ENCODE peak calls at places on chromosomes 6 and 20, in four cellular contexts. One of them, this sample, is unnamed.

GRCh38 chr20:56588996-56589395 is 40.1 kb upstream of the TFAP2C start:
- DNase-seq in WTC11: no peak
- DNase-seq in HepG2: no peak
- DNase-seq in K562: no peak
- DNase-seq in this sample: no peak

GRCh38 chr20:38190936-38191371 is 25.9 kb upstream of the TGM2 start:
- DNase-seq in HepG2: no peak
- DNase-seq in K562: no peak
- DNase-seq in WTC11: no peak
- DNase-seq in this sample: no peak

GRCh38 chr6:168088161-168089106 is 9.4 kb upstream of the FRMD1 start:
- DNase-seq in K562: no peak
- DNase-seq in WTC11: peak
- DNase-seq in HepG2: peak
- DNase-seq in this sample: no peak

GRCh38 chr6:7512320-7512719 is 29.2 kb upstream of the DSP start:
- DNase-seq in WTC11: no peak
- DNase-seq in HepG2: no peak
- DNase-seq in K562: no peak
- DNase-seq in this sample: no peak

GRCh38 chr6:25431642-25432307 is 152.6 kb downstream of the CARMIL1 start:
- DNase-seq in K562: no peak
- DNase-seq in WTC11: no peak
- DNase-seq in HepG2: no peak
- DNase-seq in this sample: no peak

GRCh38 chr20:33766686-33767085 is 34.9 kb downstream of the ZNF341 start:
- DNase-seq in HepG2: no peak
- DNase-seq in K562: no peak
- DNase-seq in WTC11: no peak
- DNase-seq in this sample: no peak

GRCh38 chr20:48215536-48215935 is 430.3 kb upstream of the SULF2 start:
- DNase-seq in HepG2: no peak
- DNase-seq in WTC11: peak
- DNase-seq in K562: no peak
- DNase-seq in this sample: no peak

GRCh38 chr6:90739339-90739738 is 152.5 kb upstream of the MAP3K7 start:
- DNase-seq in WTC11: peak
- DNase-seq in HepG2: no peak
- DNase-seq in K562: no peak
- DNase-seq in this sample: no peak

GRCh38 chr20:3889489-3890409 is 562 bp downstream of the PANK2 start:
- DNase-seq in HepG2: peak
- DNase-seq in WTC11: peak
- DNase-seq in K562: peak
- DNase-seq in this sample: no peak

GRCh38 chr6:28474441-28475219 is 31.3 kb upstream of the ZSCAN23 start:
- DNase-seq in K562: peak
- DNase-seq in HepG2: peak
- DNase-seq in WTC11: no peak
- DNase-seq in this sample: peak

GRCh38 chr6:35370799-35371493 is 28.6 kb downstream of the PPARD start:
- DNase-seq in HepG2: no peak
- DNase-seq in WTC11: no peak
- DNase-seq in K562: no peak
- DNase-seq in this sample: no peak

DNA sequence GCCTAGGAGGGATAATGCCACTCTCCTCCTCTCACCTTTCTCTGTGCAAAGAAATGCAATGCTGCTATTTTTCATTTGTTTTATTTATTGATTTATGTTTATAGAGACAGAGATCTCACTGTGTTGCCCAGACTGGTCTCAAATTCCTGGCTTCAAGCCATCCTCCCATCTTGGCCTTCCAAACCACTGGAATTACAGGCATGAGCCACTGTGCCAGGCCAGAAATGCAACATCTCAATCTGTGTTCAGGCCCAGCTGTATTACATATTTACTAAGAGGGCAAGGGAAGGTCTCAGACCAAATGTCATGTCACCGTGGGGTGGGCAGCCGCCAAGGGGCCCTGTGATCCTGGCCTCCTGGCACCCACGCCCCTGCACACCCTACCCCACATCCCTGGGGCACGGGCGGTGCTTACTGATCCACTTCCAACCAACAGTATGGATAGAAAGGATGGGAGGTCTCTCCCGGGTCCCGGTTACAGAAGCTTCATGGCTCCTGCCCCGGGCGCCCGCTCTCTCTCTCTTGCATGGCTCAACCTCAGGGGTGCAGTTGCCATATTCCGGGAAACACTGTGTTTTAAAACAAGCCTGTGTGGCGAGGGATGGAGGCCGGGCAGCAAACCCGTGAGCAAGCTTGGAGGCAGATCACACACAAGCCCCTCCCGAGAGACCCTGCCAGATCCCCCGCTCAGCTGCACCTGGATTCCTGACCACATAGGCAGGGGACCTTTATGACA is 111.8 kb downstream of the AGPAT4 start:
- DNase-seq in HepG2: no peak
- DNase-seq in K562: no peak
- DNase-seq in WTC11: no peak
- DNase-seq in this sample: no peak
- TF ChIP-seq NR2C2 in HepG2: no peak
- TF ChIP-seq NR2C2 in K562: no peak
- TF ChIP-seq NR2C2 in WTC11: no peak
- TF ChIP-seq NR2C2 in this sample: no peak

GRCh38 chr20:44012466-44013226 is 98.0 kb downstream of the TOX2 start:
- DNase-seq in WTC11: no peak
- DNase-seq in K562: no peak
- DNase-seq in HepG2: no peak
- DNase-seq in this sample: no peak

GRCh38 chr20:44008806-44009678 is 94.4 kb downstream of the TOX2 start:
- DNase-seq in WTC11: no peak
- DNase-seq in HepG2: no peak
- DNase-seq in K562: no peak
- DNase-seq in this sample: no peak

GRCh38 chr20:44009679-44009992 is 95.0 kb downstream of the TOX2 start:
- DNase-seq in HepG2: no peak
- DNase-seq in K562: no peak
- DNase-seq in WTC11: no peak
- DNase-seq in this sample: no peak

GRCh38 chr20:44011251-44011940 is 96.7 kb downstream of the TOX2 start:
- DNase-seq in HepG2: no peak
- DNase-seq in K562: no peak
- DNase-seq in WTC11: no peak
- DNase-seq in this sample: no peak

GRCh38 chr20:44010162-44010704 is 95.6 kb downstream of the TOX2 start:
- DNase-seq in HepG2: no peak
- DNase-seq in K562: peak
- DNase-seq in WTC11: no peak
- DNase-seq in this sample: no peak
- TF ChIP-seq NR2C2 in HepG2: no peak
- TF ChIP-seq NR2C2 in K562: no peak
- TF ChIP-seq NR2C2 in WTC11: no peak
- TF ChIP-seq NR2C2 in this sample: no peak

DNA sequence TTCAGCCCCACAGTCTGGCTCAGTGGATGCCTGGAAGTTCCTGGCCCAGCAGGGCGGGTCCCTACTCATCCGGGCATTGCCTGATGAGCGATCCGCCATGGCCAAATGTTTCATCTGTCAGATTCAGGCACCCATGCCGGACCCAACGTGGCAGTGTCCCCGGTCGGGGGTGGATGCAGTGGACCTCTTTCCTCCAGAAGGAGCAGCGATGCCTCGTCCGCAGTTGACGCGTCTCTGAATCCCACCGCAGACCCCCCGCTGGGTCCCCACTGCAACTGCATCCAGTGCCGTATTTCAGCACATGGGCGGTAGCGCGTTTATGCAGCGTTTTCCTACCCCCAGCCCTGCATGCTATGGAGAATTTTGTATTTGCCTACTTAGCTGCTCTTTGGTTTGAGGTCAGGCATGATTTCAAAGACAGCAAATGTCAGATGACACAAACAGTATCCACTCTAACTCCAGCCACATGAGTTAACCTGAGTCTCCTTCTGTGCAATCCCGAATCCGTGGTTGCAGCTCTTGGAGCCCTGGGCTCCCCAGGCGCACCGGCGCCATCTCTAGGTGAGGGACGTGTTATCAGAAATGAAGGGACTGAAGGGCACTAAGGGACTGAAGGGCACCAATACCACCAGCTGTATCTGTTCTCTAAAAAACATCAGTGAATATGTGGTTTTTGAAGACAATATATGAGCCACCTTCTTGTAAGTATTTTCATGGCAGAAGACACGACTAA is 72.6 kb upstream of the THBS2 start:
- DNase-seq in HepG2: peak
- DNase-seq in WTC11: peak
- DNase-seq in K562: peak
- DNase-seq in this sample: no peak
- TF ChIP-seq NR2C2 in HepG2: no peak
- TF ChIP-seq NR2C2 in WTC11: no peak
- TF ChIP-seq NR2C2 in K562: no peak
- TF ChIP-seq NR2C2 in this sample: no peak

DNA sequence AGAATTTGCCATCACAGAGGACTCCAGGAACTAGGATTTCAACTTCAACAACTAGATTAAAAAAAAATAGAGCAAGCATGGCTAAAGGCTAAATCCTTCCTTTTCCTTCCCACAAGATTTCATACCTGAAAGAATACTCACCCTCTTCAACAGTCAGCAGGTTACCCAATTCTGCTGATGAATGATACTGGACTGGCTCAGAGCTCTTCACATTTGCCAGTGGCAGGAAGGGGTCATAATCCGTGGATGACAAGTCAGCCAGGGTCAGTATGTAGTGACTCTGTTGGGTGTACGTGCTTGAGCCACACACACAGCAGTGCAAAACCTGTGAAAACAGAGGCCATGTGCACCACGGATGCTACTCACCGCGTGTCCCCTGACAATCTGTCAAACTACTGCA is 152.9 kb downstream of the INSM1 start:
- DNase-seq in WTC11: no peak
- DNase-seq in K562: no peak
- DNase-seq in HepG2: no peak
- DNase-seq in this sample: no peak
- TF ChIP-seq NR2C2 in WTC11: no peak
- TF ChIP-seq NR2C2 in K562: no peak
- TF ChIP-seq NR2C2 in HepG2: no peak
- TF ChIP-seq NR2C2 in this sample: no peak

GRCh38 chr20:18001131-18001921 is 32.5 kb downstream of the MGME1 start:
- DNase-seq in WTC11: no peak
- DNase-seq in HepG2: peak
- DNase-seq in K562: no peak
- DNase-seq in this sample: no peak
- TF ChIP-seq NR2C2 in WTC11: no peak
- TF ChIP-seq NR2C2 in HepG2: no peak
- TF ChIP-seq NR2C2 in K562: no peak
- TF ChIP-seq NR2C2 in this sample: no peak

DNA sequence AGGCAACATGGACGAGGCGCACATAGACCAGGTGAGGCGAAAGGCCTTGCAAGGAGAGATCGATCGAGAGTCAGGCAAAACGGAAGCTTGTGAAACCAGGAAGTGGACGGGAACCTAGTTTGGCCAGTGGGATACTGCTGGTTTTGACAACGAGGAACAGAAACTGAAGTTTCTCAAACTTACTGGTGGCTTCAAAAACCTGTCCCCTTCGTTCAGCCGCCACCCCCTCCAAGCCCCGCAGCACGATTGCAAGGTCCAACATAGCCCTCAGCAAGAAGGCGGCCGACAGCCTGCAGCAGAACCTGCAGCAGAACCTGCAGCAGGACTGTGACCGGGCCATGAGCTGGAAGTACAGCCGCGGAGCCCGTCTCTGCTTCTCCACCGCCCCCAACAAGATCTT is 238.0 kb downstream of the KHDC1L start:
- DNase-seq in HepG2: no peak
- DNase-seq in WTC11: no peak
- DNase-seq in K562: no peak
- DNase-seq in this sample: no peak
- TF ChIP-seq NR2C2 in HepG2: no peak
- TF ChIP-seq NR2C2 in WTC11: no peak
- TF ChIP-seq NR2C2 in K562: no peak
- TF ChIP-seq NR2C2 in this sample: no peak

DNA sequence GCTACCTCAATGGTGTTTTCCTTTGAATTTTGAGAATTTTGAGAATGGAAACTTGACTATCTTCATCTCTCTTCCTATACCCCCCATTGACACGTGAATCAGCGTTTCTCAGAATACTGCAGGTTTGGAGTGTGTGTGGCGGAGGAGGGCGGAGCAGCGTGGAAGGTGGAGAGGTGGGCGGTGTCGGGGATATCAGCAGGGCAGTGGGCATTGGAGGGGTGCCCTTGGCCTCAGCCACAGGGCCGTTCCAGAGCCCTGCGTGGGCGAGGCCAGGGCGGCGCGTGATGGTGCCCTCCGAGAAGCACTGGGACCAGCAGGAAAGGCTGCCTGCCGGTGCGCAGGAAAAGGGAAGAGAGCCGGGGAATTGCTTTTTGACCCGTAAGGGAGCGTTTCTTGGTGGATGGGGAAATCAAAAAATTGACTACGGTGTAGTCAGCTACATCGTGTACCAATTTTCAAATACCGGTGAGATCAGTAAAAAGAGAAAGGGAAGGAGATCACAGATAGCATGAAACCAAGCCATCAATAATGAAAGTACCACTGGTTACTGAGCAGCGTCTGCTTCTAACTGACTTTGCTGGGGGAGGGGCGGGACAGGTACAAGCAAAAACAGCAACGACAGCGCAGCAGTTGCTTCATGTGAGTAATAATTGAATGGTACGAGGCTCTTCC is 82.7 kb upstream of the DUSP22 start:
- DNase-seq in HepG2: no peak
- DNase-seq in K562: peak
- DNase-seq in WTC11: no peak
- DNase-seq in this sample: peak
- TF ChIP-seq NR2C2 in HepG2: no peak
- TF ChIP-seq NR2C2 in K562: no peak
- TF ChIP-seq NR2C2 in WTC11: no peak
- TF ChIP-seq NR2C2 in this sample: no peak

DNA sequence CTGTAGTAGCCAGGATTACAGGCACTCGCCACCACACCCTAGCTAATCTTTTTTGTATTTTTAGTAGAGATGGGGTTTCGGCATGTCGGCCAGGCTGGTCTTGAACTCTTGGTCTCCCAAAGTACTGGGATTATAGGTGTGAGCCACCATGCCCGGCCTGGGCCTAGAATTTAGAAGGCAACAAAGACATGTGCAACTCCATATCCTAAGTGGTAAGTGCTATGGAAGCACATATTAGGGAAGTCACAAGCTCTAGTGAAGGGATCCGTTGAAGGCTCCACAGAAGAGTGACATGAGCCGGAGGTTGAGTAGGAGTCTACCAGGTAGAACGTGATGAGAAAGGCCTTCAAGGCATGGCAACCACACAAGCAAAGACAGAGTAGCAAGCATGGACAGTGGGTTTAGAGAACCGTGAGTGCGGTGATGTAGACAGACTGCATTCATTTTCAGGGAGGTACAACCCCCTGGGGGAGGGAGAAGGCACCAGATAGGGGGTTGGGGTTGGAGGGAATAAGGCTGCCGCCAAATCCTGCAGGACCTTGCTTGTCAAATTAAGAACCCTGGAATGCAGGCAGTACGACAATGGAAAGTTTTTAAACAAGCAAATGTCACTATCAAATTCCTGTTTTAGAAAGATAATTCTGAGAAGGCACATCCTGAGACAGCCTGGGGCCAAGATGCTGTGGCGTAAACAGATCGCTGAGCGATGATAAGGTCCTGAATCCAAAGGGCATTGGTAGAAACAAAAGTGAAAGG is 50.2 kb downstream of the ARHGAP18 start:
- DNase-seq in WTC11: no peak
- DNase-seq in HepG2: no peak
- DNase-seq in K562: peak
- DNase-seq in this sample: no peak
- TF ChIP-seq NR2C2 in WTC11: no peak
- TF ChIP-seq NR2C2 in HepG2: no peak
- TF ChIP-seq NR2C2 in K562: no peak
- TF ChIP-seq NR2C2 in this sample: no peak

GRCh38 chr6:170222498-170223471 is 68.1 kb downstream of the DLL1 start:
- DNase-seq in K562: no peak
- DNase-seq in WTC11: no peak
- DNase-seq in HepG2: no peak
- DNase-seq in this sample: no peak
- TF ChIP-seq NR2C2 in K562: no peak
- TF ChIP-seq NR2C2 in WTC11: no peak
- TF ChIP-seq NR2C2 in HepG2: no peak
- TF ChIP-seq NR2C2 in this sample: no peak